ENCODE peak calls at places on chromosomes 13 and 19, in four cellular contexts. One of them, this sample, is unnamed.
A peak's percentile ranks its signal among the peaks of the same experiment; 100 is the strongest.

GRCh38 chr19:10523135-10523636 is 5.9 kb upstream of the S1PR5 start:
- DNase-seq in tibial artery: no peak
- DNase-seq in IMR-90: no peak
- DNase-seq in right lobe of liver: no peak
- DNase-seq in this sample: no peak

GRCh38 chr13:48074006-48074405 is 20.9 kb downstream of the MED4 start:
- DNase-seq in tibial artery: no peak
- DNase-seq in IMR-90: no peak
- DNase-seq in right lobe of liver: no peak
- DNase-seq in this sample: no peak

GRCh38 chr19:38635483-38636399 is 11.7 kb upstream of the ACTN4 start:
- DNase-seq in tibial artery: no peak
- DNase-seq in IMR-90: no peak
- DNase-seq in right lobe of liver: no peak
- DNase-seq in this sample: no peak

GRCh38 chr13:30355405-30355741 is 48.0 kb upstream of the KATNAL1 start:
- DNase-seq in tibial artery: no peak
- DNase-seq in IMR-90: no peak
- DNase-seq in right lobe of liver: peak; percentile 49
- DNase-seq in this sample: no peak

GRCh38 chr19:19443902-19444693 is 38.6 kb downstream of the GATAD2A start:
- DNase-seq in tibial artery: no peak
- DNase-seq in IMR-90: no peak
- DNase-seq in right lobe of liver: no peak
- DNase-seq in this sample: no peak

GRCh38 chr13:32246468-32246867 is 68.7 kb downstream of the ZAR1L start:
- DNase-seq in tibial artery: peak; percentile 55
- DNase-seq in IMR-90: peak; percentile 76
- DNase-seq in right lobe of liver: peak; percentile 59
- DNase-seq in this sample: peak; percentile 71

GRCh38 chr13:114281351-114282142 is at the start of gene UPF3A:
- DNase-seq in tibial artery: peak; percentile 89
- DNase-seq in IMR-90: peak; percentile 87
- DNase-seq in right lobe of liver: peak; percentile 95
- DNase-seq in this sample: peak; percentile 79

GRCh38 chr13:27393101-27393500 is 31.3 kb upstream of the GTF3A start:
- DNase-seq in tibial artery: no peak
- DNase-seq in IMR-90: no peak
- DNase-seq in right lobe of liver: no peak
- DNase-seq in this sample: no peak

GRCh38 chr19:10289167-10289835 is 451 bp upstream of the ICAM5 start:
- DNase-seq in tibial artery: no peak
- DNase-seq in IMR-90: peak; percentile 54
- DNase-seq in right lobe of liver: no peak
- DNase-seq in this sample: no peak

GRCh38 chr13:34730966-34731365 is 211.1 kb upstream of the NBEA start:
- DNase-seq in tibial artery: no peak
- DNase-seq in IMR-90: no peak
- DNase-seq in right lobe of liver: no peak
- DNase-seq in this sample: no peak

GRCh38 chr19:44848036-44848804 is 2.1 kb downstream of the NECTIN2 start:
- DNase-seq in tibial artery: peak; percentile 33
- DNase-seq in IMR-90: peak; percentile 57
- DNase-seq in right lobe of liver: peak; percentile 37
- DNase-seq in this sample: peak; percentile 49

GRCh38 chr13:27794921-27795717 is 2.8 kb downstream of the GSX1 start:
- DNase-seq in tibial artery: no peak
- DNase-seq in IMR-90: no peak
- DNase-seq in right lobe of liver: no peak
- DNase-seq in this sample: no peak

GRCh38 chr13:46124967-46125933 is 20.4 kb upstream of the CPB2 start:
- DNase-seq in tibial artery: no peak
- DNase-seq in IMR-90: no peak
- DNase-seq in right lobe of liver: no peak
- DNase-seq in this sample: no peak

GRCh38 chr19:47503823-47504145 is 11.1 kb downstream of the NAPA start:
- DNase-seq in tibial artery: no peak
- DNase-seq in IMR-90: no peak
- DNase-seq in right lobe of liver: no peak
- DNase-seq in this sample: no peak

GRCh38 chr13:74061939-74062595 is 72.1 kb downstream of the KLF12 start:
- DNase-seq in tibial artery: no peak
- DNase-seq in IMR-90: peak; percentile 47
- DNase-seq in right lobe of liver: no peak
- DNase-seq in this sample: peak; percentile 71

GRCh38 chr19:38731654-38732301 is 12.5 kb downstream of the CAPN12 start:
- DNase-seq in tibial artery: no peak
- DNase-seq in IMR-90: no peak
- DNase-seq in right lobe of liver: peak; percentile 38
- DNase-seq in this sample: no peak

GRCh38 chr19:19113040-19113541 is 25.2 kb downstream of the TMEM161A start:
- DNase-seq in tibial artery: no peak
- DNase-seq in IMR-90: peak; percentile 74
- DNase-seq in right lobe of liver: no peak
- DNase-seq in this sample: peak; percentile 56

GRCh38 chr19:18029617-18030338 is 21.8 kb downstream of the ARRDC2 start:
- DNase-seq in tibial artery: no peak
- DNase-seq in IMR-90: peak; percentile 32
- DNase-seq in right lobe of liver: peak; percentile 89
- DNase-seq in this sample: no peak

GRCh38 chr13:78593652-78594494 is 9.5 kb downstream of the POU4F1 start:
- DNase-seq in tibial artery: no peak
- DNase-seq in IMR-90: no peak
- DNase-seq in right lobe of liver: no peak
- DNase-seq in this sample: no peak

GRCh38 chr13:101626925-101627555 is 174.6 kb downstream of the ITGBL1 start:
- DNase-seq in tibial artery: no peak
- DNase-seq in IMR-90: peak; percentile 2
- DNase-seq in right lobe of liver: no peak
- DNase-seq in this sample: no peak
- H3K4me3 ChIP-seq in tibial artery: peak overlapping the region; percentile 40
- H3K4me3 ChIP-seq in IMR-90: peak overlapping the region; percentile 25
- H3K4me3 ChIP-seq in right lobe of liver: peak overlapping the region; percentile 32
- H3K4me3 ChIP-seq in this sample: no peak overlapping the region

DNA sequence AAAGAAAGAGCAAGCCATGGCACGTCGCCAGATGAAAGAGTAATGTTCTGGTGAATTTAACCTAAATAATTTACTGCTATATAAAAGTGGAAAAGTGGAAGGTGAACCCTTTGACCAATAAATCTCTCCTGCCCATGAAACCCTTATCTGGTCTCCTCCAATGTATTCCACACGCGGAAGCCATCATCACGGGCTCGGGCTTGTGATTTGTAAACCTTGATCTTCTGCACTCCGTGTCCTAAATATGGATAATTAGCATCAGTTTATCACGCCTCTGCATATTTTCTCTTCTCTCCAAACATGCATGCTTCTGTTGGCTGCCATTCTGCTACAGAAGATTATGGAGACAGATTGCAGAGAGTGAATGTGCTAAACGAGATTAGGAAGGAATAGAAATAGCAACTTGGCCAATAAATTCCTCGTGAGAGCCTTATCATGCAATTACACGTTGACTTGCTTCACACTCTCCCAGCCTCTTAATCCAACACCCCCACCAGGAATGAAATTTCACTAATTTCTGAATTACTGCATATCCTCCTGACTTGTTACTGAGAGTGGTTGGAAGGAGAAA is 34.5 kb downstream of the SOX1 start:
- DNase-seq in tibial artery: no peak
- DNase-seq in IMR-90: no peak
- DNase-seq in right lobe of liver: no peak
- DNase-seq in this sample: no peak
- H3K27me3 ChIP-seq in tibial artery: peaks cover 60% of the 10 kb centered on the region
- H3K27me3 ChIP-seq in IMR-90: no peaks in the 10 kb centered on the region
- H3K27me3 ChIP-seq in right lobe of liver: peaks cover 34% of the 10 kb centered on the region
- H3K27me3 ChIP-seq in this sample: peaks cover 23% of the 10 kb centered on the region

GRCh38 chr13:66425741-66426140 is 804.4 kb downstream of the PCDH9 start:
- DNase-seq in tibial artery: no peak
- DNase-seq in IMR-90: peak; percentile 24
- DNase-seq in right lobe of liver: no peak
- DNase-seq in this sample: peak; percentile 59
- H3K4me3 ChIP-seq in tibial artery: no peak overlapping the region
- H3K4me3 ChIP-seq in IMR-90: no peak overlapping the region
- H3K4me3 ChIP-seq in right lobe of liver: no peak overlapping the region
- H3K4me3 ChIP-seq in this sample: no peak overlapping the region

GRCh38 chr19:3852177-3852511 is 16.7 kb downstream of the ZFR2 start:
- DNase-seq in tibial artery: no peak
- DNase-seq in IMR-90: no peak
- DNase-seq in right lobe of liver: no peak
- DNase-seq in this sample: no peak

GRCh38 chr19:3860499-3860898 is 8.3 kb downstream of the ZFR2 start:
- DNase-seq in tibial artery: no peak
- DNase-seq in IMR-90: no peak
- DNase-seq in right lobe of liver: no peak
- DNase-seq in this sample: no peak

GRCh38 chr19:3852614-3853254 is 16.1 kb downstream of the ZFR2 start:
- DNase-seq in tibial artery: no peak
- DNase-seq in IMR-90: peak; percentile 60
- DNase-seq in right lobe of liver: peak; percentile 62
- DNase-seq in this sample: peak; percentile 66

GRCh38 chr19:3855321-3855720 is 13.5 kb downstream of the ZFR2 start:
- DNase-seq in tibial artery: no peak
- DNase-seq in IMR-90: no peak
- DNase-seq in right lobe of liver: no peak
- DNase-seq in this sample: peak; percentile 12

GRCh38 chr19:3857449-3858003 is 11.3 kb downstream of the ZFR2 start:
- DNase-seq in tibial artery: no peak
- DNase-seq in IMR-90: no peak
- DNase-seq in right lobe of liver: no peak
- DNase-seq in this sample: no peak
- H3K27me3 ChIP-seq in tibial artery: peaks cover 7% of the 10 kb centered on the region
- H3K27me3 ChIP-seq in IMR-90: peaks cover 33% of the 10 kb centered on the region
- H3K27me3 ChIP-seq in right lobe of liver: no peaks in the 10 kb centered on the region
- H3K27me3 ChIP-seq in this sample: no peaks in the 10 kb centered on the region

DNA sequence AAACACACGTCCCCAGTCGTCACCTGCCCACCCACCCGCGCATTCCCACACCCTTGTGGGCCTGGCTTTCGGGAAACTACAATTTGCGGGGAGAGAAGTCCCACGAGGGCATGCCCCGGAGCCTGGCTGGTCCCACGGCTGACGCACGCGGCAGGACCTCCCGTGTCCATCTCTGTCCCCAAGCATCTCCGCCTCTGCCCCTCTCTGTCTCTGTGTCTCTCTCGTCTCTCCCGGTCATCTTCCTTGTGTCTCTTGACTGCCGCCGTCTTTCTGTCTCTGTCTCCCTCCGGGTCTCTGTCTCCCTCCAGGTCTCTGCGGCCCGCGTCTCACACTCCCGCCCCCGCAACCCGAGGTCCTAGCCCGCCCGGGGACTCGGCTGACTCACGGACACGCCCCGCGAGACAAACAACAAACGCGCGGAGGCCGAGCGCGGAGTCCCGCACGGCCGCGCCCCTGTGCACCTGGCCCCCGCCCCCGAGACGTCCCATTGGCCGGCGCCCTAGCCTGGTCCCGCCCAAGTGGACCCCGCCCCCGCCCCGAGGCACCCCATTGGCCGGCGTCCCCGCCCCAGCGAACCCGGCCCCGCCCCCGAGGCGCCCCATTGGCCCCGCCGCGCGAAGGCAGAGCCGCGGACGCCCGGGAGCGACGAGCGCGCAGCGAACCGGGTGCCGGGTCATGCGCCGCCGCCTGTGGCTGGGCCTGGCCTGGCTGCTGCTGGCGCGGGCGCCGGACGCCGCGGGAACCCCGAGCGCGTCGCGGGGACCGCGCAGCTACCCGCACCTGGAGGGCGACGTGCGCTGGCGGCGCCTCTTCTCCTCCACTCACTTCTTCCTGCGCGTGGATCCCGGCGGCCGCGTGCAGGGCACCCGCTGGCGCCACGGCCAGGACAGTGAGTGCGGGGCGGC is at the start of gene FGF22:
- DNase-seq in tibial artery: peak; percentile 92
- DNase-seq in IMR-90: peak; percentile 74
- DNase-seq in right lobe of liver: peak; percentile 94
- DNase-seq in this sample: peak; percentile 80
- H3K4me3 ChIP-seq in tibial artery: peak within 1 kb of the TSS; percentile 52
- H3K4me3 ChIP-seq in IMR-90: peak within 1 kb of the TSS; percentile 49
- H3K4me3 ChIP-seq in right lobe of liver: peak within 1 kb of the TSS; percentile 16
- H3K4me3 ChIP-seq in this sample: peak within 1 kb of the TSS; percentile 48

GRCh38 chr19:5335101-5335500 is 5.5 kb downstream of the PTPRS start:
- DNase-seq in tibial artery: no peak
- DNase-seq in IMR-90: no peak
- DNase-seq in right lobe of liver: no peak
- DNase-seq in this sample: no peak
- H3K27me3 ChIP-seq in tibial artery: peaks cover 87% of the 10 kb centered on the region
- H3K27me3 ChIP-seq in IMR-90: peaks cover 5% of the 10 kb centered on the region
- H3K27me3 ChIP-seq in right lobe of liver: peaks cover 15% of the 10 kb centered on the region
- H3K27me3 ChIP-seq in this sample: no peaks in the 10 kb centered on the region

GRCh38 chr19:12680034-12680433 is 1.6 kb downstream of the DHPS start:
- DNase-seq in tibial artery: no peak
- DNase-seq in IMR-90: no peak
- DNase-seq in right lobe of liver: no peak
- DNase-seq in this sample: no peak
- H3K4me3 ChIP-seq in tibial artery: no peak overlapping the region
- H3K4me3 ChIP-seq in IMR-90: no peak overlapping the region
- H3K4me3 ChIP-seq in right lobe of liver: no peak overlapping the region
- H3K4me3 ChIP-seq in this sample: no peak overlapping the region

This sample was measured in brain microvascular endothelial cell.